ENCODE peak calls at places on chromosomes 1 and 21, in ten cellular contexts. I, B, P, J, R, L, H, N, S and G are unnamed samples.

GRCh38 chr1:9529190-9529589 is 10.1 kb upstream of the SLC25A33 start:
- DNase-seq in I (no peak), B (no peak), P (no peak), J (no peak), R (no peak), L (no peak), H (no peak), N (no peak), S (peak; percentile 32), G (no peak)

GRCh38 chr1:213371769-213372619 is 321.0 kb downstream of the RPS6KC1 start:
- DNase-seq in I (no peak), B (no peak), P (no peak), J (no peak), R (peak; percentile 20), L (no peak), H (no peak), N (no peak), S (no peak), G (peak; percentile 33)

GRCh38 chr1:221683681-221684080 is 58.2 kb downstream of the DUSP10 start:
- DNase-seq in I (no peak), B (no peak), P (no peak), J (no peak), R (no peak), L (no peak), H (no peak), N (no peak), S (no peak), G (no peak)

GRCh38 chr1:207860531-207860930 is 50.4 kb downstream of the CD34 start:
- DNase-seq in I (no peak), B (no peak), P (no peak), J (no peak), R (no peak), L (no peak), H (no peak), N (no peak), S (no peak), G (no peak)

GRCh38 chr1:6412896-6413295 is 6.8 kb downstream of the HES2 start:
- DNase-seq in I (no peak), B (no peak), P (no peak), J (no peak), R (no peak), L (no peak), H (no peak), N (no peak), S (no peak), G (no peak)

GRCh38 chr21:16370176-16370575 is 640.4 kb downstream of the USP25 start:
- DNase-seq in I (no peak), B (no peak), P (no peak), J (no peak), R (no peak), L (no peak), H (no peak), N (no peak), S (no peak), G (no peak)

GRCh38 chr1:45739137-45739536 is 11.3 kb downstream of the IPP start:
- DNase-seq in I (no peak), B (no peak), P (no peak), J (no peak), R (no peak), L (no peak), H (no peak), N (no peak), S (no peak), G (no peak)

GRCh38 chr1:159925713-159926066 is 383 bp upstream of the TAGLN2 start:
- DNase-seq in I (no peak), B (no peak), P (peak; percentile 62), J (peak; percentile 53), R (no peak), L (no peak), H (no peak), N (no peak), S (no peak), G (peak; percentile 73)

GRCh38 chr1:234613128-234613875 is 3.3 kb upstream of the IRF2BP2 start:
- DNase-seq in I (no peak), B (no peak), P (no peak), J (no peak), R (no peak), L (no peak), H (no peak), N (peak; percentile 88), S (no peak), G (no peak)